ENCODE peak calls at places on chromosomes 3 and 15, in eight cellular contexts. C, E, Z, Q, G, L, K and J are unnamed samples.

GRCh38 chr15:67147410-67147949 is 82.1 kb downstream of the SMAD3 start:
- DNase-seq in C (no peak), L (no peak), E (no peak), Q (no peak), G (no peak), Z (no peak), K (no peak), J (no peak)

GRCh38 chr3:10015476-10015904 is 10.7 kb upstream of the FANCD2 start:
- DNase-seq in G (peak; percentile 84), K (peak; percentile 88), C (peak; percentile 92), L (peak; percentile 88), E (peak; percentile 87), Z (no peak), Q (peak; percentile 97), J (no peak)

GRCh38 chr15:95300958-95301357 is 1029.5 kb upstream of the NR2F2 start:
- DNase-seq in C (no peak), L (no peak), Z (no peak), K (no peak), E (no peak), Q (peak; percentile 54), G (no peak), J (no peak)

GRCh38 chr3:182699550-182700170 is 93.6 kb upstream of the ATP11B start:
- DNase-seq in E (no peak), L (no peak), G (no peak), K (no peak), Q (no peak), Z (no peak), C (peak; percentile 37), J (no peak)

GRCh38 chr3:52532838-52533622 is 627 bp downstream of the NT5DC2 start:
- DNase-seq in G (no peak), C (peak; percentile 36), E (peak; percentile 82), Z (peak; percentile 43), K (no peak), L (no peak), Q (no peak), J (peak; percentile 40)

GRCh38 chr15:87877114-87877810 is 379.3 kb downstream of the NTRK3 start:
- DNase-seq in E (no peak), K (no peak), L (peak; percentile 40), Q (peak; percentile 2), G (peak; percentile 33), C (no peak), Z (peak; percentile 58), J (no peak)

GRCh38 chr3:163785693-163786092 is 1292.6 kb downstream of the SI start:
- DNase-seq in G (no peak), K (no peak), E (no peak), L (no peak), C (no peak), Q (no peak), Z (no peak), J (no peak)

GRCh38 chr15:76998661-76999285 is 3.8 kb downstream of the PSTPIP1 start:
- DNase-seq in Z (no peak), Q (no peak), G (no peak), K (no peak), E (no peak), C (no peak), L (no peak), J (no peak)

GRCh38 chr3:10998542-10998941 is 6.0 kb downstream of the SLC6A1 start:
- DNase-seq in L (no peak), K (no peak), Z (no peak), E (no peak), G (no peak), Q (no peak), C (no peak), J (no peak)

GRCh38 chr3:187629711-187630110 is 40.5 kb downstream of the SST start:
- DNase-seq in L (no peak), Q (peak; percentile 76), Z (no peak), G (no peak), E (no peak), K (no peak), C (no peak), J (no peak)

GRCh38 chr3:115436767-115437301 is 186.5 kb upstream of the GAP43 start:
- DNase-seq in Q (peak; percentile 97), L (no peak), E (no peak), C (peak; percentile 0), G (no peak), K (no peak), Z (no peak), J (no peak)

GRCh38 chr15:96115642-96116041 is 214.9 kb upstream of the NR2F2 start:
- DNase-seq in C (no peak), Z (no peak), E (no peak), Q (peak; percentile 34), K (no peak), G (no peak), L (no peak), J (no peak)

GRCh38 chr15:92745845-92746271 is 90.3 kb upstream of the FAM174B start:
- DNase-seq in Z (peak; percentile 95), E (no peak), L (no peak), C (no peak), G (no peak), Q (no peak), K (no peak), J (no peak)

GRCh38 chr15:92753591-92753990 is 98.0 kb upstream of the FAM174B start:
- DNase-seq in G (no peak), Z (no peak), E (no peak), K (no peak), L (no peak), Q (no peak), C (no peak), J (no peak)

GRCh38 chr15:92749172-92749571 is 93.6 kb upstream of the FAM174B start:
- DNase-seq in Q (no peak), E (no peak), K (no peak), Z (no peak), G (no peak), L (no peak), C (no peak), J (no peak)

GRCh38 chr15:92747047-92747446 is 91.5 kb upstream of the FAM174B start:
- DNase-seq in G (no peak), Z (peak; percentile 50), C (no peak), K (no peak), E (no peak), Q (no peak), L (no peak), J (no peak)

GRCh38 chr15:92751528-92751927 is 96.0 kb upstream of the FAM174B start:
- DNase-seq in K (no peak), L (no peak), Z (no peak), G (no peak), E (no peak), C (no peak), Q (no peak), J (no peak)
- TF ChIP-seq CTCF in K (no peak), L (no peak), Z (no peak), G (no peak), E (no peak), C (no peak), Q (no peak), J (no peak)

GRCh38 chr3:177282028-177282655 is 84.9 kb upstream of the TBL1XR1 start:
- DNase-seq in Z (no peak), C (no peak), Q (no peak), K (no peak), L (no peak), G (no peak), E (no peak), J (no peak)

GRCh38 chr3:177283983-177284382 is 86.7 kb upstream of the TBL1XR1 start:
- DNase-seq in L (no peak), E (no peak), Q (no peak), G (no peak), C (no peak), Z (no peak), K (no peak), J (no peak)

GRCh38 chr3:177286034-177286433 is 88.8 kb upstream of the TBL1XR1 start:
- DNase-seq in C (no peak), Q (no peak), E (no peak), G (no peak), Z (peak; percentile 59), K (no peak), L (no peak), J (no peak)

GRCh38 chr3:177287231-177287630 is 89.9 kb upstream of the TBL1XR1 start:
- DNase-seq in C (no peak), L (no peak), G (no peak), E (no peak), K (no peak), Q (no peak), Z (no peak), J (no peak)

GRCh38 chr3:177284383-177284881 is 87.2 kb upstream of the TBL1XR1 start:
- DNase-seq in C (peak; percentile 69), Z (peak; percentile 58), K (peak; percentile 51), G (peak; percentile 31), Q (peak; percentile 71), E (no peak), L (peak; percentile 52), J (no peak)
- TF ChIP-seq CTCF in C (no peak), Z (no peak), K (no peak), G (no peak), Q (no peak), E (peak; percentile 15), L (no peak), J (no peak)

GRCh38 chr15:55628369-55628730 is 40.2 kb upstream of the PYGO1 start:
- DNase-seq in Q (no peak), K (no peak), E (no peak), L (no peak), Z (no peak), G (no peak), C (no peak), J (no peak)

GRCh38 chr15:55630921-55631320 is 42.8 kb upstream of the PYGO1 start:
- DNase-seq in G (no peak), L (no peak), C (no peak), Z (no peak), Q (peak; percentile 12), K (no peak), E (no peak), J (no peak)

GRCh38 chr15:55632434-55632833 is 44.3 kb upstream of the PYGO1 start:
- DNase-seq in C (no peak), L (no peak), E (no peak), G (no peak), K (no peak), Z (no peak), Q (no peak), J (no peak)

GRCh38 chr15:55633731-55634130 is 45.6 kb upstream of the PYGO1 start:
- DNase-seq in E (no peak), K (no peak), L (no peak), Z (no peak), Q (no peak), C (no peak), G (no peak), J (no peak)

GRCh38 chr15:55627730-55628368 is 39.7 kb upstream of the PYGO1 start:
- DNase-seq in Q (peak; percentile 96), E (no peak), K (peak; percentile 80), Z (no peak), C (no peak), L (no peak), G (no peak), J (no peak)
- TF ChIP-seq CTCF in Q (no peak), E (no peak), K (no peak), Z (no peak), C (no peak), L (no peak), G (no peak), J (no peak)

DNA sequence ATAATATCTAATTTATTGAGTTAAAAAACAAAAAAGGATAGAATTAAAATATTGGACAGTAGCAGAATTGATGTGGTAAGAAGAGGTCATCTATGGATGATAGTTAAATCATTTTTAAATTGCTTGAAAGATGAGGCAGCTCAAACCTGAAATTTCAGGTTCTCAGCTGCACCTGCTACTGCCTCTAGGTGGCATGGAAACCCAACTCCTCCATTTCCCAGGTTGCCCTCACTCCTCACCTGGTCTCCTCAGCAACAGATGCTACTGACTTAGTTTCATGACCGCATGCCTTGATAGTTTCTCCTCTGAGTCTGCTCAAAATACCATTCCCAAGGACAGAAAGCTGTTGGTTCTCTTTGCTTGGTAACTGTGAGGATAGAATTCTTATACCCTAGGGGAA is 148.1 kb downstream of the ABHD5 start:
- DNase-seq in C (no peak), K (no peak), Z (no peak), L (no peak), E (no peak), Q (no peak), G (no peak), J (no peak)
- TF ChIP-seq CTCF in C (no peak), K (no peak), Z (peak; percentile 37), L (no peak), E (no peak), Q (no peak), G (no peak), J (no peak)